ENCODE peak calls at places on chromosomes 1 and 21, in four cellular contexts. X is left ventricle myocardium inferior, M is heart left ventricle, F is astrocyte. I is an unnamed sample. For H3K4me1, the result is how much of the 10 kb centered on the place peaks cover.

GRCh38 chr1:232586679-232587078 is 43.3 kb downstream of the SIPA1L2 start:
- DNase-seq in X (no peak), M (no peak), F (no peak), I (no peak)

GRCh38 chr1:85378526-85378925 is 86.4 kb downstream of the DDAH1 start:
- DNase-seq in X (no peak), M (no peak), F (no peak), I (no peak)

GRCh38 chr1:15833069-15833679 is 14.3 kb upstream of the SPEN start:
- DNase-seq in X (peak), M (peak), F (no peak), I (peak)

GRCh38 chr1:33004628-33005027 is 32.1 kb downstream of the AK2 start:
- DNase-seq in X (no peak), M (no peak), F (peak), I (no peak)

GRCh38 chr1:46532498-46533178 is 18.8 kb downstream of the KNCN start:
- DNase-seq in X (peak), M (peak), F (peak), I (peak)

GRCh38 chr1:10692401-10693021 is 103.9 kb downstream of the CASZ1 start:
- DNase-seq in X (no peak), M (no peak), F (no peak), I (no peak)

GRCh38 chr1:66761273-66761672 is 9.0 kb downstream of the DYNLT5 start:
- DNase-seq in X (no peak), M (no peak), F (no peak), I (no peak)

GRCh38 chr1:228092342-228093049 is 10.0 kb downstream of the ARF1 start:
- DNase-seq in X (no peak), M (no peak), F (no peak), I (peak)

GRCh38 chr1:153490272-153491051 is 30.0 kb upstream of the S100A7 start:
- DNase-seq in X (peak), M (peak), F (peak), I (peak)

GRCh38 chr21:37644666-37645065 is 271.6 kb downstream of the KCNJ6 start:
- DNase-seq in X (no peak), M (no peak), F (no peak), I (no peak)

GRCh38 chr1:156262461-156263287 is 14.8 kb upstream of the PAQR6 start:
- DNase-seq in X (no peak), M (no peak), F (peak), I (no peak)

GRCh38 chr1:100627936-100628335 is 90.0 kb downstream of the GPR88 start:
- DNase-seq in X (no peak), M (no peak), F (no peak), I (no peak)

GRCh38 chr1:67599085-67599484 is 85.9 kb upstream of the GADD45A start:
- DNase-seq in X (no peak), M (no peak), F (no peak), I (no peak)

GRCh38 chr1:235972316-235973090 is 92.4 kb downstream of the NID1 start:
- DNase-seq in X (no peak), M (no peak), F (peak), I (no peak)

GRCh38 chr1:221979461-221980032 is 237.7 kb upstream of the DUSP10 start:
- DNase-seq in X (no peak), M (no peak), F (no peak), I (no peak)

GRCh38 chr1:243851129-243851756 is 1.2 kb upstream of the AKT3 start:
- DNase-seq in X (no peak), M (no peak), F (peak), I (peak)

GRCh38 chr1:94927405-94928175 is 680 bp upstream of the CNN3 start:
- DNase-seq in X (no peak), M (no peak), F (peak), I (peak)

GRCh38 chr1:228538831-228539230 is 51.6 kb downstream of the RNF187 start:
- DNase-seq in X (no peak), M (no peak), F (no peak), I (no peak)

GRCh38 chr1:2277741-2278488 is 49.8 kb downstream of the SKI start:
- DNase-seq in X (no peak), M (no peak), F (no peak), I (no peak)

GRCh38 chr1:3338725-3339070 is 115.8 kb upstream of the ARHGEF16 start:
- DNase-seq in X (no peak), M (no peak), F (no peak), I (no peak)

GRCh38 chr1:3334366-3334765 is 120.1 kb upstream of the ARHGEF16 start:
- DNase-seq in X (no peak), M (no peak), F (no peak), I (no peak)

GRCh38 chr1:3335754-3336640 is 118.5 kb upstream of the ARHGEF16 start:
- DNase-seq in X (no peak), M (no peak), F (no peak), I (no peak)

GRCh38 chr1:3337798-3338724 is 116.4 kb upstream of the ARHGEF16 start:
- DNase-seq in X (no peak), M (no peak), F (no peak), I (no peak)

DNA sequence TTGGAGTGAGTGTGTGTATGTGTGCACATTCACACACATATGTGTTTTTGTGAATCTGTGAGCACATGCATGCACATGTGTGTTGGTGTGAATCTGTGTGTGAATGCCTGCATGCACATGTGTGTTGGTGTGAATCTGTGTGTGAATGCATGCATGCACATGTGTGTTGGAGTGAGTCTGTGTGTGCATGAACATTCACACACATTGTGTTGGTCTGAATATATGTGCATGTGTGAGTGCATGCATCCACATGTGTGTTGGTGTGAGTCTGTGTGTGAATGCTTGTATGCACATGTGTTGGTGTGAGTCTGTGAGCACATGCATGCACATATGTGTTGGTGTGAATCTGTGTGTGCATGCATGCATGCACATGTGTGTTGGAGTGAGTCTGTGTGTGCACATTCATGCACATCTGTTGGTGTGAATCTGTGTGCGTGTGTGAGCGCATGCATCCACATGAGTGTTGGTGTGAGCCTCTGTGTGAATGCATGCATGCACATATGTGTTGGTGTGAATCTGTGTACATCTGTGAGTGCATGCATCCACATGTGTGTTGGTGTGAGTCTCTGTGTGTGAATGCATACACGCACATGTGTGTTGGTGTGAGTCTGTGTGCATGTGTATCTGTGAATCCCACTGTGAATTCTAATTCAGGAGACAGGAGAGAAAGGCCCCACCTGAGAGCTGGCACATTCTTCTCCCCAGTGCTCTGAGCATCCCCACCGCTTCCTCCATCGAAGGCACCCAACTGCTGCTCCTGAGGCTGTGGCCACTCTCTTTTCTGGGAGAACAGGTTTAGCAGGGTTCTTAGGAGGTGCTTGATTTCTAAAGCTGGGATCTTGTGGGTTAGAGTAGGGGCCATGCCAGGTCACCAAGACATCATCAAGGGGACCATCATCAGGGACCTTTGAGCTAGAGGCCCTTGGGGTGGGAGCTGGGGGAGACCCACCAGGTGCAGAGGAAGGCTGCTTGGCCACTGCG is 117.5 kb upstream of the ARHGEF16 start:
- DNase-seq in X (no peak), M (no peak), F (no peak), I (no peak)
- H3K4me1 ChIP-seq in X (half or more), M (under half), F (under half), I (under half)

GRCh38 chr1:8021676-8022266 is 4.3 kb downstream of the ERRFI1 start:
- DNase-seq in X (no peak), M (no peak), F (no peak), I (no peak)
- H3K4me1 ChIP-seq in X (half or more), M (under half), F (half or more), I (under half)

GRCh38 chr1:54402896-54403295 is 3.3 kb downstream of the SSBP3 start:
- DNase-seq in X (no peak), M (no peak), F (no peak), I (peak)

GRCh38 chr1:54399765-54400164 is 6.4 kb downstream of the SSBP3 start:
- DNase-seq in X (no peak), M (no peak), F (no peak), I (no peak)

GRCh38 chr1:54403377-54403776 is 2.8 kb downstream of the SSBP3 start:
- DNase-seq in X (no peak), M (no peak), F (no peak), I (peak)

GRCh38 chr1:54400321-54400720 is 5.9 kb downstream of the SSBP3 start:
- DNase-seq in X (no peak), M (no peak), F (no peak), I (no peak)

GRCh38 chr1:54401799-54402198 is 4.4 kb downstream of the SSBP3 start:
- DNase-seq in X (no peak), M (no peak), F (no peak), I (no peak)
- H3K4me1 ChIP-seq in X (half or more), M (under half), F (under half), I (under half)

GRCh38 chr1:31924839-31925238 is 13.3 kb downstream of the PTP4A2 start:
- DNase-seq in X (no peak), M (no peak), F (no peak), I (no peak)
- H3K4me1 ChIP-seq in X (half or more), M (under half), F (under half), I (half or more)

GRCh38 chr1:231192620-231193163 is 30.8 kb downstream of the TRIM67 start:
- DNase-seq in X (peak), M (peak), F (peak), I (peak)
- H3K4me1 ChIP-seq in X (under half), M (under half), F (under half), I (under half)